ENCODE peak calls at places on chromosomes 2 and 18, in nine cellular contexts. Q, S, V, B, X, Z, H, L and W are unnamed samples.
A peak's percentile ranks its signal among the peaks of the same experiment; 100 is the strongest.

GRCh38 chr2:147348886-147349285 is 495.9 kb upstream of the ACVR2A start:
- DNase-seq in Q (no peak), S (no peak), V (no peak), B (no peak), X (no peak), Z (peak; percentile 56), H (no peak), L (no peak), W (no peak)

GRCh38 chr18:48875942-48876511 is 74.7 kb downstream of the SMAD7 start:
- DNase-seq in Q (no peak), S (no peak), V (peak; percentile 47), B (no peak), X (peak; percentile 72), Z (peak; percentile 72), H (no peak), L (no peak), W (no peak)

GRCh38 chr18:74994502-74995403 is 214.2 kb downstream of the PTGR3 start:
- DNase-seq in Q (peak; percentile 56), S (no peak), V (no peak), B (peak; percentile 10), X (no peak), Z (no peak), H (no peak), L (no peak), W (no peak)

GRCh38 chr2:62660582-62661262 is 44.8 kb upstream of the EHBP1 start:
- DNase-seq in Q (no peak), S (no peak), V (no peak), B (no peak), X (no peak), Z (no peak), H (no peak), L (no peak), W (peak; percentile 74)

GRCh38 chr2:100260712-100261620 is 61.3 kb downstream of the LONRF2 start:
- DNase-seq in Q (peak; percentile 79), S (no peak), V (peak; percentile 79), B (no peak), X (peak; percentile 79), Z (no peak), H (peak; percentile 77), L (peak; percentile 36), W (peak; percentile 8)

GRCh38 chr2:36975306-36975705 is 9.0 kb upstream of the STRN start:
- DNase-seq in Q (no peak), S (no peak), V (no peak), B (no peak), X (no peak), Z (no peak), H (no peak), L (no peak), W (no peak)

GRCh38 chr2:33441235-33441810 is 35.1 kb upstream of the RASGRP3 start:
- DNase-seq in Q (no peak), S (no peak), V (peak; percentile 70), B (no peak), X (peak; percentile 65), Z (no peak), H (peak; percentile 80), L (peak; percentile 34), W (peak; percentile 8)

GRCh38 chr2:121356058-121356640 is 71.1 kb upstream of the TFCP2L1 start:
- DNase-seq in Q (peak; percentile 70), S (no peak), V (peak; percentile 82), B (no peak), X (peak; percentile 62), Z (no peak), H (no peak), L (peak; percentile 48), W (peak; percentile 48)

GRCh38 chr2:1557467-1557820 is 144.2 kb downstream of the TPO start:
- DNase-seq in Q (no peak), S (no peak), V (no peak), B (no peak), X (no peak), Z (no peak), H (no peak), L (no peak), W (no peak)

GRCh38 chr2:85922210-85922609 is 33.4 kb upstream of the ST3GAL5 start:
- DNase-seq in Q (no peak), S (no peak), V (no peak), B (no peak), X (no peak), Z (no peak), H (no peak), L (no peak), W (no peak)
- H3K4me1 ChIP-seq in Q (peaks cover 7% of the 10 kb centered on the region), S (peaks cover 7% of the 10 kb centered on the region), V (peaks cover 11% of the 10 kb centered on the region), B (no peaks in the 10 kb centered on the region), X (no peaks in the 10 kb centered on the region), Z (no peaks in the 10 kb centered on the region), H (peaks cover 2% of the 10 kb centered on the region), L (peaks cover 5% of the 10 kb centered on the region), W (peaks cover 12% of the 10 kb centered on the region)

GRCh38 chr2:229586012-229586411 is 128.3 kb downstream of the DNER start:
- DNase-seq in Q (no peak), S (no peak), V (no peak), B (no peak), X (no peak), Z (no peak), H (no peak), L (peak; percentile 48), W (peak; percentile 69)

GRCh38 chr2:229582151-229582550 is 132.2 kb downstream of the DNER start:
- DNase-seq in Q (no peak), S (no peak), V (no peak), B (no peak), X (no peak), Z (no peak), H (no peak), L (no peak), W (no peak)

GRCh38 chr2:229591611-229592010 is 122.7 kb downstream of the DNER start:
- DNase-seq in Q (no peak), S (no peak), V (no peak), B (no peak), X (no peak), Z (no peak), H (no peak), L (no peak), W (no peak)

DNA sequence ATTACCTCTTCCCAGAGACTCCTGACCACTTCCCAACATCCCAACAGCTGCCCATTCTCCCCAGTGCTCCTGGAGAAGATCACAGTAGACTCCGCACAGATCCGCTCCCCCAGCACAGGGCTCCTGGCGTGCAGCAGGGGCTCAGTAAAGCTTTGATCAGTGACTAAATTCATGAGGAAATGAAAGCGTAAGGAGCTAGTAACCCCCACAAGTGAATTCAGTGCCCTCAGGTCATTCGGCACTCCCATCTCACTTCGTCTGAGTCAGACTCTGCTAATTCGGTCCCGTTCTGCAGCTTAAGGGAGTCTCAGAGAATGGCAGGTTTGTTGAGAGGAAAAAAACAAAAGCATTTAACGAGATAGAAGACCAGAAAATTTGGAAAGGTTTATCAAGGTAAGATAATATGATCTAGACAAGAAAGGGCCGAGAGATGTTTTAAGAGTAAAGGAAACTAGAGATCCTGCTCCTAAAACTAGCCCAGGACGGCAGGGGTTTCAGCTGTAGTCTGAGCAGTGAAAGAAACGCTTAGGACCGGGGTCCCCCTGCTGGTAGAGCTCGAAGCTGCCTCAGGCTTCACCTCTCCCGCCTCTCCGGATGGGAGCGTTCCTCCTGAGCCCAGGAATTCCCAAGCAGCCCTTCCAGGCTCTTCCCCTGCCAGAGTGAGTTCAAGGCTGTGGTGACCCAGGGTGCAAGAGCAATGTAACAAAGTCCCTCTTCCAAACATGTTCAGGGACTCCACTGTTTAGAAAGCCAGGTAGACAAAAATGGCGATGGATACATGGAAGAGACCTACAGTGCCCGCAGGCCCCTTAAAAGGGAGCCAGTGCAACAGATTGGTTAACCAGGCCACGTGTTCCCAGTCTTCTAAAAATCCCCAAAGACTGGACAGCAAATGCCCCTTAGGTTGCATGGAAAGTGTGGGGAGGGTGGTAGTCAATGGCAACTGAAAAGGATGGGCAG is 127.3 kb downstream of the DNER start:
- DNase-seq in Q (peak; percentile 80), S (peak; percentile 20), V (peak; percentile 92), B (no peak), X (peak; percentile 91), Z (peak; percentile 85), H (peak; percentile 88), L (peak; percentile 76), W (peak; percentile 94)
- TF ChIP-seq CTCF in Q (peak; percentile 69), S (peak; percentile 92), V (peak; percentile 81), B (no peak), X (peak; percentile 95), Z (peak; percentile 77), H (peak; percentile 93), L (peak; percentile 91), W (peak; percentile 96)

GRCh38 chr2:96083064-96083889 is 33.1 kb downstream of the ADRA2B start:
- DNase-seq in Q (no peak), S (no peak), V (no peak), B (no peak), X (no peak), Z (no peak), H (no peak), L (no peak), W (no peak)

GRCh38 chr2:96081042-96081441 is 35.3 kb downstream of the ADRA2B start:
- DNase-seq in Q (no peak), S (no peak), V (no peak), B (no peak), X (no peak), Z (no peak), H (no peak), L (no peak), W (no peak)

GRCh38 chr2:96084006-96084857 is 32.1 kb downstream of the ADRA2B start:
- DNase-seq in Q (no peak), S (no peak), V (no peak), B (no peak), X (peak; percentile 18), Z (no peak), H (no peak), L (no peak), W (no peak)

GRCh38 chr2:96085541-96086355 is 30.6 kb downstream of the ADRA2B start:
- DNase-seq in Q (no peak), S (no peak), V (no peak), B (no peak), X (no peak), Z (no peak), H (no peak), L (no peak), W (no peak)

DNA sequence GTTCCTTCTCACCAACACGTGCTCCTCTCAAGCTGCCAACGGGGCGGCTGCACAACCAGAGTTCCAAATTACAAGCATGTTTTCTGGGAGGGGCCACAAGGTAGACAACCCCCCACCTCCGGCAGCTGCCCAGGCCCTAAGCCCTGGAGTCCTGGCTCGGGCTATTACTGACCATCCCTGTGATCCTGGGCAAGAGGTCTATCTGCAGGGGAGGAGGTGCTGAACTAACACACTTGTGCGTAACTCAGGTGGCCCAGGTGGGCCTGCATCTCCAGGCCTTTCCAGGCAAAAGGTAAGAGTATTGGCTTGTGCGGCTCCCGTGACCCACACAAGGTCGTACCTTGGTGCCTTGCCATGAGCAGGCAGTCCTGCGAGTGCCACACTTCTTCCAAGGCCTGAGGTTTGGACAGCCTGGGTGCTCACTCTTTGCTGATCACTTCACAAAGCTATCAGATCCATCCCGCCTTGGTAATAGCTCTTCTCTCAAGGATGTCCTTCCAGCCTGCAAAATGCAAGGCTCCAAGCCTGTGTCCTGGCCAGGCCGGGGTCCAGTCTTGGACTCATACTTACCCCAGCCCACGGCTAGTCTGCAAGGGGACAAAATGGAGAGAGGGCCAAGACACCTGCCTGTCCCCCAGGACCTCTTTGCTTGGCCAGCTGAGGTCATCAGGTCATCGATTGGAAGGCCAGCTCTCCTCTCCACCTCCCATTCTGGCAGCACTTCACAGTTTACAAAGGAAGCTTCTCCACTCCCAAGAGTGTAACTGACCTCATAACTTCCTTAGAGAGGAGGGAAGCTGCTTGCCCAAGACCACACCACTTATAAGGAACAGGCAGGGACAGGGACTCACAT is 33.9 kb downstream of the ADRA2B start:
- DNase-seq in Q (no peak), S (no peak), V (no peak), B (no peak), X (no peak), Z (no peak), H (no peak), L (no peak), W (no peak)
- H3K27ac ChIP-seq in Q (no peak overlapping the region), S (peak overlapping the region; percentile 15), V (no peak overlapping the region), B (no peak overlapping the region), X (no peak overlapping the region), Z (no peak overlapping the region), H (peak overlapping the region; percentile 75), L (no peak overlapping the region), W (no peak overlapping the region)

GRCh38 chr2:84870306-84870705 is 10.6 kb downstream of the TRABD2A start:
- DNase-seq in Q (peak; percentile 58), S (no peak), V (no peak), B (no peak), X (no peak), Z (no peak), H (peak; percentile 51), L (no peak), W (no peak)
- H3K4me1 ChIP-seq in Q (no peaks in the 10 kb centered on the region), S (no peaks in the 10 kb centered on the region), V (no peaks in the 10 kb centered on the region), B (peaks cover 82% of the 10 kb centered on the region), X (no peaks in the 10 kb centered on the region), Z (no peaks in the 10 kb centered on the region), H (no peaks in the 10 kb centered on the region), L (no peaks in the 10 kb centered on the region), W (no peaks in the 10 kb centered on the region)